ENCODE peak calls at places on chromosome 5, in four cellular contexts. One of them, this sample, is unnamed.

GRCh38 chr5:115480900-115481299 is 63.7 kb downstream of the FEM1C start:
- DNase-seq in K562: no peak
- DNase-seq in SK-N-SH: no peak
- DNase-seq in GM12878: no peak
- DNase-seq in this sample: no peak

GRCh38 chr5:136016945-136017530 is 11.8 kb upstream of the TGFBI start:
- DNase-seq in K562: no peak
- DNase-seq in SK-N-SH: no peak
- DNase-seq in GM12878: no peak
- DNase-seq in this sample: peak; percentile 74

GRCh38 chr5:133240425-133241091 is 188.7 kb downstream of the HSPA4 start:
- DNase-seq in K562: peak; percentile 93
- DNase-seq in SK-N-SH: peak; percentile 45
- DNase-seq in GM12878: peak; percentile 76
- DNase-seq in this sample: peak; percentile 99

GRCh38 chr5:129094924-129095797 is 612 bp downstream of the ISOC1 start:
- DNase-seq in K562: peak; percentile 51
- DNase-seq in SK-N-SH: peak; percentile 73
- DNase-seq in GM12878: peak; percentile 21
- DNase-seq in this sample: peak; percentile 31

GRCh38 chr5:149799119-149799623 is 69.1 kb downstream of the PPARGC1B start:
- DNase-seq in K562: no peak
- DNase-seq in SK-N-SH: peak; percentile 53
- DNase-seq in GM12878: no peak
- DNase-seq in this sample: peak; percentile 90

GRCh38 chr5:9284272-9284671 is 261.6 kb downstream of the SEMA5A start:
- DNase-seq in K562: no peak
- DNase-seq in SK-N-SH: peak; percentile 7
- DNase-seq in GM12878: no peak
- DNase-seq in this sample: no peak

GRCh38 chr5:94218374-94218773 is 400.0 kb downstream of the KIAA0825 start:
- DNase-seq in K562: no peak
- DNase-seq in SK-N-SH: no peak
- DNase-seq in GM12878: no peak
- DNase-seq in this sample: peak; percentile 86

GRCh38 chr5:157172408-157172807 is 6.3 kb upstream of the GARIN3 start:
- DNase-seq in K562: no peak
- DNase-seq in SK-N-SH: no peak
- DNase-seq in GM12878: peak; percentile 98
- DNase-seq in this sample: no peak

GRCh38 chr5:1113332-1113690 is 1.4 kb upstream of the SLC12A7 start:
- DNase-seq in K562: no peak
- DNase-seq in SK-N-SH: no peak
- DNase-seq in GM12878: no peak
- DNase-seq in this sample: no peak

GRCh38 chr5:148623741-148624140 is 30.6 kb downstream of the HTR4 start:
- DNase-seq in K562: peak; percentile 24
- DNase-seq in SK-N-SH: no peak
- DNase-seq in GM12878: no peak
- DNase-seq in this sample: no peak

GRCh38 chr5:37916525-37916924 is 76.7 kb upstream of the GDNF start:
- DNase-seq in K562: no peak
- DNase-seq in SK-N-SH: no peak
- DNase-seq in GM12878: no peak
- DNase-seq in this sample: no peak

GRCh38 chr5:114361724-114362196 is at the start of gene KCNN2:
- DNase-seq in K562: no peak
- DNase-seq in SK-N-SH: peak; percentile 68
- DNase-seq in GM12878: peak; percentile 26
- DNase-seq in this sample: peak; percentile 92

GRCh38 chr5:138955672-138956295 is 80.6 kb upstream of the LRRTM2 start:
- DNase-seq in K562: no peak
- DNase-seq in SK-N-SH: no peak
- DNase-seq in GM12878: no peak
- DNase-seq in this sample: no peak

DNA sequence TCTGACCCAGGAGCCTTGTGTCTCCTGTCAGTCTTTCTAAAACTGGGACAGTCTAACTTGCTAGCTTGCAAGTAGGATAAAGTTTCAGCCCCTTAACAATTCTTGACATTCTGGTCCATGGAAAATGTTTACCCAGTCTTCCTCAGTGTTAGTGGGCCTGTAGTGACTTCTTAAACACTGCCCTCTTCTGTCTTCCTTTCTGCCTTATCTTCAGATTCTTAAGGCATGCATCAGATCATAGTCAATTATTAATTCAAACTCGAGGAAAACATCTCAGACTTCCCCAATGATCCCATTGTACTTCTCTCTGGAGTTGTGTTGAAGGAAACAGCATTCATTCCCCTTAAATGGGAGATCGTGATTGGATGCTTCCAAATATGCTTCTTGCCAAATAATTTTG is 1199.8 kb downstream of the DTWD2 start:
- DNase-seq in K562: no peak
- DNase-seq in SK-N-SH: no peak
- DNase-seq in GM12878: no peak
- DNase-seq in this sample: peak; percentile 31
- H3K9ac ChIP-seq in K562: no peak overlapping the region
- H3K9ac ChIP-seq in SK-N-SH: no peak overlapping the region
- H3K9ac ChIP-seq in GM12878: no peak overlapping the region
- H3K9ac ChIP-seq in this sample: no peak overlapping the region

GRCh38 chr5:119356384-119357188 is 767 bp downstream of the TNFAIP8 start:
- DNase-seq in K562: no peak
- DNase-seq in SK-N-SH: no peak
- DNase-seq in GM12878: no peak
- DNase-seq in this sample: no peak

GRCh38 chr5:119353686-119354366 is 2.0 kb upstream of the TNFAIP8 start:
- DNase-seq in K562: no peak
- DNase-seq in SK-N-SH: no peak
- DNase-seq in GM12878: peak; percentile 72
- DNase-seq in this sample: no peak

GRCh38 chr5:119354522-119355243 is 1.1 kb upstream of the TNFAIP8 start:
- DNase-seq in K562: no peak
- DNase-seq in SK-N-SH: no peak
- DNase-seq in GM12878: no peak
- DNase-seq in this sample: no peak

GRCh38 chr5:119355636-119356383 is at the start of gene TNFAIP8:
- DNase-seq in K562: no peak
- DNase-seq in SK-N-SH: peak; percentile 63
- DNase-seq in GM12878: no peak
- DNase-seq in this sample: peak; percentile 70

GRCh38 chr5:119355244-119355635 is 579 bp upstream of the TNFAIP8 start:
- DNase-seq in K562: no peak
- DNase-seq in SK-N-SH: no peak
- DNase-seq in GM12878: no peak
- DNase-seq in this sample: no peak
- H3K27ac ChIP-seq in K562: no peak overlapping the region
- H3K27ac ChIP-seq in SK-N-SH: no peak overlapping the region
- H3K27ac ChIP-seq in GM12878: peak overlapping the region; percentile 92
- H3K27ac ChIP-seq in this sample: no peak overlapping the region

DNA sequence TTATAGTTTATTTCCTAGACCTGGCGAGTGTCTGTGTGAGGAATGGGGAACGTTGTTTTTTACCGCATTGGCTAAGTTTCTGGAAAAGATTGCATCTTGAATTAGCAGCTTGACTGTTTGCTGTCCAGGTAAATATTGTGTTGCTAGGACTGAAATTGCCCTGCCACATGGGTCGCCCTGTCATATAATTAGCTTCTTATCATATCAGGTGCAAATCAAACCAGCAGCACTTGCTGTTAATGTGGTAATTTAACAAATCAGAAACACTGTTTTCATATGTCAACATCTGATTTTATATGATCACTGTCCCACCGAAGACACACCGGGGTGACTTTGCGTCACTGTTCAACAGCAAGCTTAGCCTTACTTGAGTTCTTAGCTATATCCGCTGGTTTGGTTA is 63.7 kb upstream of the ZNF622 start:
- DNase-seq in K562: no peak
- DNase-seq in SK-N-SH: peak; percentile 28
- DNase-seq in GM12878: no peak
- DNase-seq in this sample: no peak
- TF ChIP-seq RCOR1 in K562: no peak
- TF ChIP-seq RCOR1 in SK-N-SH: no peak
- TF ChIP-seq RCOR1 in GM12878: no peak
- TF ChIP-seq RCOR1 in this sample: no peak

GRCh38 chr5:67166460-67166871 is 30.1 kb downstream of the CD180 start:
- DNase-seq in K562: no peak
- DNase-seq in SK-N-SH: no peak
- DNase-seq in GM12878: no peak
- DNase-seq in this sample: no peak
- H3K9ac ChIP-seq in K562: no peak overlapping the region
- H3K9ac ChIP-seq in SK-N-SH: no peak overlapping the region
- H3K9ac ChIP-seq in GM12878: no peak overlapping the region
- H3K9ac ChIP-seq in this sample: peak overlapping the region; percentile 24

GRCh38 chr5:143673676-143674468 is 138.1 kb upstream of the HMHB1 start:
- DNase-seq in K562: no peak
- DNase-seq in SK-N-SH: no peak
- DNase-seq in GM12878: no peak
- DNase-seq in this sample: no peak
- H3K27ac ChIP-seq in K562: no peak overlapping the region
- H3K27ac ChIP-seq in SK-N-SH: no peak overlapping the region
- H3K27ac ChIP-seq in GM12878: no peak overlapping the region
- H3K27ac ChIP-seq in this sample: no peak overlapping the region

DNA sequence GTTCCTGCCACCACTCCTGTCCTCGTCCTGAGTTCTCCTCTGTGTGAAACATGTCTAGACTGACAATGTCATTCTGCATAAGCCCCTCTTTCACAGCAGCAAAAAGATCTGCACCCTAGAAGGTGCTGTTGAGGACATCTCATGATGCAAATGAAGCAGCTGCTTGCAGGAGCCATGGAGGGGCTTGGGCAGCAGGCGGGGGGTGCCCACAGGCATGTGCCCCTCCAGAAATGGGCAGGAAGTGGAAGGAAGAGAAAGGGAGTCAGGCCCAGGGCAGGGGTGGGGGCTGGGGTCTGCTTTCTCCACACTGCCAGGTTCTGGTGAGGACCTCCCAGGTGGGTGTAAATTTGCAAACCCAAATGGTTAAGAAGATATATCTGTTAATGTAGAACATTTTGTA is 54.5 kb upstream of the KCNMB1 start:
- DNase-seq in K562: no peak
- DNase-seq in SK-N-SH: no peak
- DNase-seq in GM12878: no peak
- DNase-seq in this sample: no peak
- TF ChIP-seq RCOR1 in K562: no peak
- TF ChIP-seq RCOR1 in SK-N-SH: no peak
- TF ChIP-seq RCOR1 in GM12878: no peak
- TF ChIP-seq RCOR1 in this sample: no peak

This sample was measured in IMR-90.